ENCODE peak calls at places on chromosome 3, in five cellular contexts. D is HepG2, X is SK-N-SH, O is GM12878, V is H1. Q is an unnamed sample.
A peak's percentile ranks its signal among the peaks of the same experiment; 100 is the strongest.

GRCh38 chr3:39109086-39109485 is 1.6 kb downstream of the TTC21A start:
- DNase-seq in O (no peak), D (no peak), X (no peak), V (no peak), Q (no peak)

GRCh38 chr3:25820816-25821486 is 31.1 kb downstream of the OXSM start:
- DNase-seq in X (no peak), V (no peak), D (no peak), O (no peak), Q (no peak)

GRCh38 chr3:58723197-58723596 is 56.6 kb upstream of the FAM3D start:
- DNase-seq in O (no peak), V (no peak), D (no peak), X (no peak), Q (no peak)

GRCh38 chr3:154956815-154957214 is 123.3 kb upstream of the MME start:
- DNase-seq in V (no peak), O (no peak), D (no peak), X (no peak), Q (no peak)

GRCh38 chr3:152376351-152377183 is 107.8 kb downstream of the MBNL1 start:
- DNase-seq in O (peak; percentile 97), D (no peak), V (no peak), X (no peak), Q (no peak)

GRCh38 chr3:116038968-116039950 is 406.0 kb downstream of the LSAMP start:
- DNase-seq in V (no peak), O (no peak), X (no peak), D (no peak), Q (peak; percentile 81)

GRCh38 chr3:17258823-17259436 is 374.2 kb downstream of the PLCL2 start:
- DNase-seq in D (peak; percentile 14), O (no peak), V (no peak), X (peak; percentile 38), Q (peak; percentile 46)

GRCh38 chr3:69817988-69818387 is 78.7 kb downstream of the MITF start:
- DNase-seq in X (no peak), O (no peak), D (no peak), V (no peak), Q (no peak)

GRCh38 chr3:141454906-141455602 is 31.8 kb upstream of the RASA2 start:
- DNase-seq in X (peak; percentile 75), V (no peak), O (peak; percentile 53), D (peak; percentile 77), Q (peak; percentile 71)

GRCh38 chr3:32440481-32441350 is 49.1 kb downstream of the CMTM7 start:
- DNase-seq in O (no peak), D (no peak), V (no peak), X (no peak), Q (no peak)

GRCh38 chr3:107206141-107206540 is 171.1 kb upstream of the CCDC54 start:
- DNase-seq in O (no peak), V (no peak), D (peak; percentile 32), X (peak; percentile 27), Q (peak; percentile 50)

GRCh38 chr3:167750273-167750971 is 14.9 kb downstream of the SERPINI1 start:
- DNase-seq in X (no peak), V (no peak), D (no peak), O (peak; percentile 52), Q (no peak)

GRCh38 chr3:85835857-85836470 is 877.2 kb downstream of the CADM2 start:
- DNase-seq in V (no peak), D (no peak), X (no peak), O (no peak), Q (no peak)

GRCh38 chr3:65200312-65200711 is 512.5 kb upstream of the ADAMTS9 start:
- DNase-seq in D (no peak), O (no peak), X (peak; percentile 67), V (no peak), Q (no peak)

GRCh38 chr3:16319307-16319706 is 54.3 kb downstream of the OXNAD1 start:
- DNase-seq in O (no peak), V (no peak), D (peak; percentile 25), X (peak; percentile 34), Q (peak; percentile 87)

GRCh38 chr3:42820746-42821051 is 11.5 kb downstream of the ACKR2 start:
- DNase-seq in O (no peak), V (no peak), X (no peak), D (no peak), Q (no peak)

GRCh38 chr3:42819351-42819965 is 10.2 kb downstream of the ACKR2 start:
- DNase-seq in X (peak; percentile 54), D (peak; percentile 78), V (no peak), O (no peak), Q (no peak)

GRCh38 chr3:42827023-42827422 is 17.8 kb downstream of the ACKR2 start:
- DNase-seq in O (no peak), X (no peak), V (no peak), D (no peak), Q (no peak)

GRCh38 chr3:42823351-42823750 is 14.1 kb downstream of the ACKR2 start:
- DNase-seq in D (no peak), X (no peak), O (no peak), V (no peak), Q (no peak)

DNA sequence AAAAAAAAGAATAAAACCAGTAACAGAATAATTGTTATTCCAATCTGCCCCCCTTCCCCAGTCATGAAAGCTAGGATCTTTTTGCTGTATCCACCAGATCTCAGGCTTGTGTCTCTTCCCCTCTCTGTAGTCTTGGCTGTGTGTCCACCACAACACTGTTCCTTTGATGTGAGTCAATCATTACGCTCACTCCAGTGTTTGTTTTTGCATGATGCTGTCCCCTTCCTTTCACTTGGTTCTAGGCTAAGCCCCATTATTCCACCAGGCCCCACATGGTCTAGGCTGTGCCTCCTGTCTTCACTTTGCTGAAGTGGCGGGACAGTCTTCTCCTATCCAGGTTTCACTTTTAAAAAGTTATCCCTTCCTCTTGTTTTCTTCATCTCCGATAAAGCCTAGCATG is 13.6 kb downstream of the ACKR2 start:
- DNase-seq in X (no peak), V (no peak), O (no peak), D (peak; percentile 76), Q (no peak)
- TF ChIP-seq TAF1 in X (no peak), V (no peak), O (no peak), D (no peak), Q (no peak)

DNA sequence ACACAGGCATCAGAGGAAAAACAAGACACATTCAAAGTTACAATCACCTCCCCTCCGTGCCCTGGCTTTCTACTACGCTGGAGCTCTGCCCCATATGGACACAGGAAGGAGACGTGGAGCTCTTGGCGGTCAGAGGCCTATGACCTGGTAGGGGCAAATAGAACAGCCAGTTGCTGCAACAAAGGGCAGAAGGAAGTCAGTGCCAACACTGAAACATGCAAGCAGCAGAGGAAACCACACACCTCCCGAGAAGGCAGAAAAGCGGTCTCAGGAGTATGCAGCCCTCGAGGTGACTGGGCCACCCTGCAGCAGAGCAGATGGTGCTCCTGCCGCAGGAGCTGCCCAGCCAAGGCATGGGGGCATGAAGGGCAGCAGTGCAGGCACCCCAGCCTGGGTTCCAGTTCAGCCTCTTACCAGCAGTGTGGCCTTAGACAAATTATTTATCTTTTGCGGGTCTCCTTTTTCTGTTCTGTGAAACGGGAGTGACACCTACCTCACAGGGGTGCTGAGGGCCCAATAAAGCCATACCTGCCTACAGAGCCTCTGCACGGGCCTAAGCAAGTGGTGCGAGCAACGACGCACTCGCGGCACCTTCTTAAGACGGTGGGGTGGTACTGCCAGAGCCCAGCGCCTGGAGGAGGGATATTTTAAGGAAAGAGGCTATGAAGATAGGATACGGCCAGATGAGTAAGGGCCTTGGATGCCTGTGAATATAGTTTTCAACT is 8.6 kb downstream of the ZXDC start:
- DNase-seq in X (no peak), D (no peak), V (no peak), O (no peak), Q (no peak)
- H3K36me3 ChIP-seq in X (peaks cover 36% of the 10 kb centered on the region), D (peaks cover 89% of the 10 kb centered on the region), V (peaks cover 58% of the 10 kb centered on the region), O (peaks cover 27% of the 10 kb centered on the region), Q (peaks cover 89% of the 10 kb centered on the region)

GRCh38 chr3:11288786-11289637 is 16.8 kb downstream of the ATG7 start:
- DNase-seq in V (no peak), X (no peak), D (peak; percentile 23), O (peak; percentile 71), Q (peak; percentile 32)
- TF ChIP-seq RAD21 in V (no peak), X (no peak), D (no peak), O (no peak), Q (no peak)

GRCh38 chr3:171951597-171951996 is 87.8 kb upstream of the FNDC3B start:
- DNase-seq in V (no peak), D (no peak), X (no peak), O (no peak), Q (no peak)

GRCh38 chr3:171954644-171955365 is 84.6 kb upstream of the FNDC3B start:
- DNase-seq in V (no peak), D (peak; percentile 54), X (peak; percentile 55), O (no peak), Q (no peak)

GRCh38 chr3:171950373-171950772 is 89.0 kb upstream of the FNDC3B start:
- DNase-seq in O (no peak), X (peak; percentile 14), V (no peak), D (peak; percentile 35), Q (no peak)

GRCh38 chr3:171956372-171957104 is 82.8 kb upstream of the FNDC3B start:
- DNase-seq in O (no peak), V (no peak), X (no peak), D (no peak), Q (no peak)

DNA sequence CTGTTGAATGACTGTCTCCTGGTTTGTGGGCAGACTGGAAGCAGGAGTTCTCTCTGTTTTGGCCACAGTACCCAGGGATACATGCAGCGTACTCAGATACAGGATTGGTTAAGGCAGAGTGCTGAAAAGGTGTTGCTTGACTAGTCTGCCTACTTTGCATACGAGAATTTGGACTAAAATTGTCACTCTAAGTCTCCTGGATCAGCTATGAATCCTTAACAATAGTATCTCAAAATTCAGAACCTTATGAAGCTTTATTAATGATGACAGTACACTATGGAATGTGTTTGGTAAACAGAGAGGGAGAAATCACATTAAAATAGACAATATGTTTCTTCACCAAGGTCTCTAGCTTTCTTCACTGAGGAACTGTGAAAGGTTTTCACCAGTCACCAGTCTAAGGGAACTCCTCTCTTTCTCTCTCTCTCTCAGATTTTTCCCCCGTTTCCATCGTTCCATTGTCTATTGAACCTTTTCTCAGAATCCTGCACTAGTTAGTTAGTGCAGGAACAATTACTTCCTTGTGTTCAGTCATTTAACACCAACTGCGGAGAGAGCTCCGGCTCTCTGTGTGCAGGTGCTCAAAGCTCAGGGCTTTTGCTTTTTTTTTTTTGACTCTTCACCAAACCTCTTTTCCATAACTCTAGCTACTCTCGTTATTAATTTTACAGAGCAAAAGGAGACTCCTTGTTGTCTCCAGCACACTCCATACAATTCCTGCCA is 85.9 kb upstream of the FNDC3B start:
- DNase-seq in D (peak; percentile 70), V (no peak), O (no peak), X (no peak), Q (no peak)
- TF ChIP-seq TAF1 in D (no peak), V (no peak), O (no peak), X (no peak), Q (no peak)

GRCh38 chr3:45537960-45538640 is 56.5 kb upstream of the LIMD1 start:
- DNase-seq in V (no peak), D (no peak), O (no peak), X (no peak), Q (no peak)
- H3K36me3 ChIP-seq in V (peaks cover 4% of the 10 kb centered on the region), D (peaks cover 56% of the 10 kb centered on the region), O (peaks cover 2% of the 10 kb centered on the region), X (peaks cover 3% of the 10 kb centered on the region), Q (peaks cover 43% of the 10 kb centered on the region)